ENCODE peak calls at places on chromosomes 5 and 9, in seven cellular contexts. One of them, this sample, is unnamed.

GRCh38 chr9:72005451-72005850 is 55.0 kb downstream of the C9orf57 start:
- DNase-seq in activated naive CD8-positive, alpha-beta T cell treated with anti-CD3 and anti-CD28 coated beads, Interleukin-2, amount 50 U/mL, for 24 hours: no peak
- DNase-seq in RPMI8226: no peak
- DNase-seq in amygdala: no peak
- DNase-seq in cardiac septum: no peak
- DNase-seq in pancreas: no peak
- DNase-seq in ureter: no peak
- DNase-seq in this sample: no peak

GRCh38 chr9:68869020-68869419 is 144.9 kb downstream of the PRKACG start:
- DNase-seq in activated naive CD8-positive, alpha-beta T cell treated with anti-CD3 and anti-CD28 coated beads, Interleukin-2, amount 50 U/mL, for 24 hours: no peak
- DNase-seq in RPMI8226: no peak
- DNase-seq in amygdala: no peak
- DNase-seq in cardiac septum: no peak
- DNase-seq in pancreas: no peak
- DNase-seq in ureter: no peak
- DNase-seq in this sample: no peak

GRCh38 chr9:88017086-88017485 is 42.8 kb upstream of the CDK20 start:
- DNase-seq in activated naive CD8-positive, alpha-beta T cell treated with anti-CD3 and anti-CD28 coated beads, Interleukin-2, amount 50 U/mL, for 24 hours: no peak
- DNase-seq in RPMI8226: no peak
- DNase-seq in amygdala: no peak
- DNase-seq in cardiac septum: no peak
- DNase-seq in pancreas: no peak
- DNase-seq in ureter: no peak
- DNase-seq in this sample: no peak

GRCh38 chr9:133505901-133506652 is 18.7 kb downstream of the MYMK start:
- DNase-seq in activated naive CD8-positive, alpha-beta T cell treated with anti-CD3 and anti-CD28 coated beads, Interleukin-2, amount 50 U/mL, for 24 hours: no peak
- DNase-seq in RPMI8226: no peak
- DNase-seq in amygdala: no peak
- DNase-seq in cardiac septum: peak
- DNase-seq in pancreas: no peak
- DNase-seq in ureter: no peak
- DNase-seq in this sample: no peak

GRCh38 chr5:1201327-1202025 is at the start of gene SLC6A19:
- DNase-seq in activated naive CD8-positive, alpha-beta T cell treated with anti-CD3 and anti-CD28 coated beads, Interleukin-2, amount 50 U/mL, for 24 hours: no peak
- DNase-seq in RPMI8226: peak
- DNase-seq in amygdala: no peak
- DNase-seq in cardiac septum: no peak
- DNase-seq in pancreas: no peak
- DNase-seq in ureter: no peak
- DNase-seq in this sample: no peak

GRCh38 chr9:126235844-126236243 is 90.8 kb upstream of the MVB12B start:
- DNase-seq in activated naive CD8-positive, alpha-beta T cell treated with anti-CD3 and anti-CD28 coated beads, Interleukin-2, amount 50 U/mL, for 24 hours: no peak
- DNase-seq in RPMI8226: no peak
- DNase-seq in amygdala: no peak
- DNase-seq in cardiac septum: no peak
- DNase-seq in pancreas: no peak
- DNase-seq in ureter: no peak
- DNase-seq in this sample: no peak

GRCh38 chr9:81804306-81804705 is 115.0 kb upstream of the TLE1 start:
- DNase-seq in activated naive CD8-positive, alpha-beta T cell treated with anti-CD3 and anti-CD28 coated beads, Interleukin-2, amount 50 U/mL, for 24 hours: no peak
- DNase-seq in RPMI8226: no peak
- DNase-seq in amygdala: no peak
- DNase-seq in cardiac septum: no peak
- DNase-seq in pancreas: no peak
- DNase-seq in ureter: no peak
- DNase-seq in this sample: no peak

GRCh38 chr9:119639287-119639955 is 270.2 kb upstream of the BRINP1 start:
- DNase-seq in activated naive CD8-positive, alpha-beta T cell treated with anti-CD3 and anti-CD28 coated beads, Interleukin-2, amount 50 U/mL, for 24 hours: no peak
- DNase-seq in RPMI8226: peak
- DNase-seq in amygdala: no peak
- DNase-seq in cardiac septum: no peak
- DNase-seq in pancreas: no peak
- DNase-seq in ureter: no peak
- DNase-seq in this sample: no peak

GRCh38 chr9:136847065-136847826 is 2.0 kb upstream of the PHPT1 start:
- DNase-seq in activated naive CD8-positive, alpha-beta T cell treated with anti-CD3 and anti-CD28 coated beads, Interleukin-2, amount 50 U/mL, for 24 hours: no peak
- DNase-seq in RPMI8226: peak
- DNase-seq in amygdala: no peak
- DNase-seq in cardiac septum: no peak
- DNase-seq in pancreas: no peak
- DNase-seq in ureter: no peak
- DNase-seq in this sample: no peak

GRCh38 chr5:127486471-127486870 is 31.0 kb upstream of the PRRC1 start:
- DNase-seq in activated naive CD8-positive, alpha-beta T cell treated with anti-CD3 and anti-CD28 coated beads, Interleukin-2, amount 50 U/mL, for 24 hours: no peak
- DNase-seq in RPMI8226: no peak
- DNase-seq in amygdala: no peak
- DNase-seq in cardiac septum: no peak
- DNase-seq in pancreas: no peak
- DNase-seq in ureter: no peak
- DNase-seq in this sample: no peak

GRCh38 chr9:134655101-134655500 is 13.5 kb downstream of the COL5A1 start:
- DNase-seq in activated naive CD8-positive, alpha-beta T cell treated with anti-CD3 and anti-CD28 coated beads, Interleukin-2, amount 50 U/mL, for 24 hours: no peak
- DNase-seq in RPMI8226: no peak
- DNase-seq in amygdala: no peak
- DNase-seq in cardiac septum: no peak
- DNase-seq in pancreas: no peak
- DNase-seq in ureter: no peak
- DNase-seq in this sample: no peak

GRCh38 chr9:110399983-110400382 is 62.3 kb upstream of the TXNDC8 start:
- DNase-seq in activated naive CD8-positive, alpha-beta T cell treated with anti-CD3 and anti-CD28 coated beads, Interleukin-2, amount 50 U/mL, for 24 hours: no peak
- DNase-seq in RPMI8226: no peak
- DNase-seq in amygdala: no peak
- DNase-seq in cardiac septum: no peak
- DNase-seq in pancreas: no peak
- DNase-seq in ureter: no peak
- DNase-seq in this sample: no peak

GRCh38 chr9:133791735-133792649 is 53.8 kb upstream of the SARDH start:
- DNase-seq in activated naive CD8-positive, alpha-beta T cell treated with anti-CD3 and anti-CD28 coated beads, Interleukin-2, amount 50 U/mL, for 24 hours: no peak
- DNase-seq in RPMI8226: no peak
- DNase-seq in amygdala: no peak
- DNase-seq in cardiac septum: no peak
- DNase-seq in pancreas: no peak
- DNase-seq in ureter: no peak
- DNase-seq in this sample: no peak

GRCh38 chr9:114823416-114823815 is 17.6 kb upstream of the TNFSF15 start:
- DNase-seq in activated naive CD8-positive, alpha-beta T cell treated with anti-CD3 and anti-CD28 coated beads, Interleukin-2, amount 50 U/mL, for 24 hours: no peak
- DNase-seq in RPMI8226: no peak
- DNase-seq in amygdala: no peak
- DNase-seq in cardiac septum: no peak
- DNase-seq in pancreas: no peak
- DNase-seq in ureter: no peak
- DNase-seq in this sample: no peak

GRCh38 chr5:61905635-61906034 is 400.4 kb upstream of the KIF2A start:
- DNase-seq in activated naive CD8-positive, alpha-beta T cell treated with anti-CD3 and anti-CD28 coated beads, Interleukin-2, amount 50 U/mL, for 24 hours: no peak
- DNase-seq in RPMI8226: no peak
- DNase-seq in amygdala: no peak
- DNase-seq in cardiac septum: no peak
- DNase-seq in pancreas: no peak
- DNase-seq in ureter: no peak
- DNase-seq in this sample: no peak

GRCh38 chr5:178145965-178146820 is 7.5 kb downstream of the NHP2 start:
- DNase-seq in activated naive CD8-positive, alpha-beta T cell treated with anti-CD3 and anti-CD28 coated beads, Interleukin-2, amount 50 U/mL, for 24 hours: peak
- DNase-seq in RPMI8226: peak
- DNase-seq in amygdala: no peak
- DNase-seq in cardiac septum: no peak
- DNase-seq in pancreas: peak
- DNase-seq in ureter: peak
- DNase-seq in this sample: peak